ENCODE peak calls at places on chromosomes 6 and 20, in eight cellular contexts. One of them, this sample, is unnamed.

GRCh38 chr6:97630592-97630991 is 347.6 kb upstream of the MMS22L start:
- DNase-seq in neural progenitor cell: no peak
- DNase-seq in brain microvascular endothelial cell: peak; percentile 24
- DNase-seq in ovary: no peak
- DNase-seq in tibial artery: no peak
- DNase-seq in cardiac muscle cell: no peak
- DNase-seq in bronchial epithelial cell: peak; percentile 65
- DNase-seq in fibroblast of lung: peak; percentile 84
- DNase-seq in this sample: peak; percentile 63

GRCh38 chr6:149094156-149094555 is 223.4 kb upstream of the TAB2 start:
- DNase-seq in neural progenitor cell: peak; percentile 18
- DNase-seq in brain microvascular endothelial cell: peak; percentile 16
- DNase-seq in ovary: no peak
- DNase-seq in tibial artery: no peak
- DNase-seq in cardiac muscle cell: no peak
- DNase-seq in bronchial epithelial cell: peak; percentile 17
- DNase-seq in fibroblast of lung: peak; percentile 74
- DNase-seq in this sample: no peak

GRCh38 chr20:63551068-63551467 is 2.9 kb upstream of the FNDC11 start:
- DNase-seq in neural progenitor cell: no peak
- DNase-seq in brain microvascular endothelial cell: no peak
- DNase-seq in ovary: no peak
- DNase-seq in tibial artery: no peak
- DNase-seq in cardiac muscle cell: no peak
- DNase-seq in bronchial epithelial cell: no peak
- DNase-seq in fibroblast of lung: no peak
- DNase-seq in this sample: no peak

GRCh38 chr6:138527376-138528092 is 28.2 kb upstream of the NHSL1 start:
- DNase-seq in neural progenitor cell: peak; percentile 73
- DNase-seq in brain microvascular endothelial cell: no peak
- DNase-seq in ovary: no peak
- DNase-seq in tibial artery: no peak
- DNase-seq in cardiac muscle cell: peak; percentile 44
- DNase-seq in bronchial epithelial cell: no peak
- DNase-seq in fibroblast of lung: peak; percentile 72
- DNase-seq in this sample: no peak

GRCh38 chr20:19540401-19540800 is 217.7 kb upstream of the RIN2 start:
- DNase-seq in neural progenitor cell: no peak
- DNase-seq in brain microvascular endothelial cell: no peak
- DNase-seq in ovary: peak; percentile 42
- DNase-seq in tibial artery: no peak
- DNase-seq in cardiac muscle cell: no peak
- DNase-seq in bronchial epithelial cell: no peak
- DNase-seq in fibroblast of lung: no peak
- DNase-seq in this sample: no peak

GRCh38 chr6:37487891-37488290 is 11.8 kb downstream of the CCDC167 start:
- DNase-seq in neural progenitor cell: no peak
- DNase-seq in brain microvascular endothelial cell: no peak
- DNase-seq in ovary: no peak
- DNase-seq in tibial artery: no peak
- DNase-seq in cardiac muscle cell: peak; percentile 72
- DNase-seq in bronchial epithelial cell: no peak
- DNase-seq in fibroblast of lung: no peak
- DNase-seq in this sample: no peak

GRCh38 chr6:39812853-39813533 is 20.8 kb downstream of the DAAM2 start:
- DNase-seq in neural progenitor cell: no peak
- DNase-seq in brain microvascular endothelial cell: no peak
- DNase-seq in ovary: no peak
- DNase-seq in tibial artery: no peak
- DNase-seq in cardiac muscle cell: no peak
- DNase-seq in bronchial epithelial cell: no peak
- DNase-seq in fibroblast of lung: peak; percentile 93
- DNase-seq in this sample: no peak

GRCh38 chr6:110325197-110325596 is 33.0 kb downstream of the METTL24 start:
- DNase-seq in neural progenitor cell: no peak
- DNase-seq in brain microvascular endothelial cell: peak; percentile 12
- DNase-seq in ovary: peak; percentile 40
- DNase-seq in tibial artery: no peak
- DNase-seq in cardiac muscle cell: no peak
- DNase-seq in bronchial epithelial cell: peak; percentile 36
- DNase-seq in fibroblast of lung: peak; percentile 12
- DNase-seq in this sample: no peak

GRCh38 chr6:134022650-134023049 is 29.8 kb downstream of the SLC2A12 start:
- DNase-seq in neural progenitor cell: no peak
- DNase-seq in brain microvascular endothelial cell: no peak
- DNase-seq in ovary: no peak
- DNase-seq in tibial artery: no peak
- DNase-seq in cardiac muscle cell: no peak
- DNase-seq in bronchial epithelial cell: no peak
- DNase-seq in fibroblast of lung: no peak
- DNase-seq in this sample: no peak

GRCh38 chr20:21102252-21102609 is 3.9 kb downstream of the LINC00237 start:
- DNase-seq in neural progenitor cell: peak; percentile 50
- DNase-seq in brain microvascular endothelial cell: no peak
- DNase-seq in ovary: no peak
- DNase-seq in tibial artery: no peak
- DNase-seq in cardiac muscle cell: no peak
- DNase-seq in bronchial epithelial cell: no peak
- DNase-seq in fibroblast of lung: no peak
- DNase-seq in this sample: no peak
- H3K27me3 ChIP-seq in neural progenitor cell: peaks cover 100% of the 10 kb centered on the region
- H3K27me3 ChIP-seq in brain microvascular endothelial cell: peaks cover 94% of the 10 kb centered on the region
- H3K27me3 ChIP-seq in ovary: peaks cover 4% of the 10 kb centered on the region
- H3K27me3 ChIP-seq in tibial artery: no peaks in the 10 kb centered on the region
- H3K27me3 ChIP-seq in cardiac muscle cell: peaks cover 100% of the 10 kb centered on the region
- H3K27me3 ChIP-seq in bronchial epithelial cell: peaks cover 70% of the 10 kb centered on the region
- H3K27me3 ChIP-seq in fibroblast of lung: peaks cover 78% of the 10 kb centered on the region
- H3K27me3 ChIP-seq in this sample: peaks cover 100% of the 10 kb centered on the region

DNA sequence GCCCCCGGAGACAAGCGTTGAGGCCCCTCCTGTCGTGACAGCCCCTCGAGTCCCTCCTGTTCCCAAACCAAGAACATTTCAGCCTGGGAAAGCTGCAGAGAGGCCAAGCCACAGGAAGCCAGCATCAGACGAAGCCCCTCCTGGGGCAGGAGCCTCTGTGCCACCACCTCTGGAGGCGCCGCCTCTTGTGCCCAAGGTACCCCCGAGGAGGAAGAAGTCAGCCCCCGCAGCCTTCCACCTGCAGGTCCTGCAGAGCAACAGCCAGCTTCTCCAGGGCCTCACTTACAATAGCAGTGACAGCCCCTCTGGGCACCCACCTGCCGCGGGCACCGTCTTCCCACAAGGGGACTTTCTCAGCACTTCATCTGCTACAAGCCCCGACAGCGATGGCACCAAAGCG is 72.4 kb downstream of the SERAC1 start:
- DNase-seq in neural progenitor cell: no peak
- DNase-seq in brain microvascular endothelial cell: no peak
- DNase-seq in ovary: no peak
- DNase-seq in tibial artery: no peak
- DNase-seq in cardiac muscle cell: no peak
- DNase-seq in bronchial epithelial cell: no peak
- DNase-seq in fibroblast of lung: no peak
- DNase-seq in this sample: no peak
- H3K27me3 ChIP-seq in neural progenitor cell: no peaks in the 10 kb centered on the region
- H3K27me3 ChIP-seq in brain microvascular endothelial cell: no peaks in the 10 kb centered on the region
- H3K27me3 ChIP-seq in ovary: no peaks in the 10 kb centered on the region
- H3K27me3 ChIP-seq in tibial artery: no peaks in the 10 kb centered on the region
- H3K27me3 ChIP-seq in cardiac muscle cell: no peaks in the 10 kb centered on the region
- H3K27me3 ChIP-seq in bronchial epithelial cell: no peaks in the 10 kb centered on the region
- H3K27me3 ChIP-seq in fibroblast of lung: no peaks in the 10 kb centered on the region
- H3K27me3 ChIP-seq in this sample: no peaks in the 10 kb centered on the region

DNA sequence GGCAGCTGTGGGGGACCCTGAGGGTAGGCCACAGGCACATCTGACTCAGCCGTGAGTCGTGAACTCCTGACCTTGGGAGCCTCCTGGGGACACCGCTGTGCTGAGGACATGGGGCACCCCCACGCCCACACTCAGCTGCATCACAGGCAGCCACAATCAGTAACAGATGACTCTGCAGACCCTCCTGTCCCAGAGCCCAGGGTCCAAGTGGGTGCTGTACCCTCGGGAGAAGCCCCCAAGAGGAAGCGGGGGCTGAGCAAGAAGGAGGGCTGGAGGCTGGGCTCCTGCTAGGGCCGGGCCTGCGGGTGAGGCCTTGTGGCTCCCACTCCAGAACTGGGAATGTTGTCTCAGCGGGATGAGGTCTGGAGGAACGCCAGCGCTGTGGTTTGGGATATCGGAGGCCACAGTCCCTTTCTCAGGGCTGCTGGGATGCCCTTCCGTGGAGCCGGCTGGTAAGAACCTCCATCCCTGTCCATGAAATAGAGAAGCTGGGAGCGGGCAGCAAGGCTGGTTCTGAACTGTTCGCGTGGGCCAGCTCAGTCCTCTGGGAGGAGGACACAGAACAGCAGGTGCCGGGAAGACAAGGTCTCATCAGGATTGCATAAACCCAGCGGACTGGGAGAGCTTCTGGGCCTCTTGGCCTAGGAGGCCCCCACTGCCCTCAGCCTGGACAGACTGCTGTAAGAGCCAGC is 3.1 kb upstream of the LAMA5 start:
- DNase-seq in neural progenitor cell: no peak
- DNase-seq in brain microvascular endothelial cell: no peak
- DNase-seq in ovary: peak; percentile 60
- DNase-seq in tibial artery: peak; percentile 83
- DNase-seq in cardiac muscle cell: no peak
- DNase-seq in bronchial epithelial cell: no peak
- DNase-seq in fibroblast of lung: peak; percentile 87
- DNase-seq in this sample: no peak
- H3K27me3 ChIP-seq in neural progenitor cell: no peaks in the 10 kb centered on the region
- H3K27me3 ChIP-seq in brain microvascular endothelial cell: no peaks in the 10 kb centered on the region
- H3K27me3 ChIP-seq in ovary: peaks cover 5% of the 10 kb centered on the region
- H3K27me3 ChIP-seq in tibial artery: no peaks in the 10 kb centered on the region
- H3K27me3 ChIP-seq in cardiac muscle cell: no peaks in the 10 kb centered on the region
- H3K27me3 ChIP-seq in bronchial epithelial cell: no peaks in the 10 kb centered on the region
- H3K27me3 ChIP-seq in fibroblast of lung: no peaks in the 10 kb centered on the region
- H3K27me3 ChIP-seq in this sample: no peaks in the 10 kb centered on the region

DNA sequence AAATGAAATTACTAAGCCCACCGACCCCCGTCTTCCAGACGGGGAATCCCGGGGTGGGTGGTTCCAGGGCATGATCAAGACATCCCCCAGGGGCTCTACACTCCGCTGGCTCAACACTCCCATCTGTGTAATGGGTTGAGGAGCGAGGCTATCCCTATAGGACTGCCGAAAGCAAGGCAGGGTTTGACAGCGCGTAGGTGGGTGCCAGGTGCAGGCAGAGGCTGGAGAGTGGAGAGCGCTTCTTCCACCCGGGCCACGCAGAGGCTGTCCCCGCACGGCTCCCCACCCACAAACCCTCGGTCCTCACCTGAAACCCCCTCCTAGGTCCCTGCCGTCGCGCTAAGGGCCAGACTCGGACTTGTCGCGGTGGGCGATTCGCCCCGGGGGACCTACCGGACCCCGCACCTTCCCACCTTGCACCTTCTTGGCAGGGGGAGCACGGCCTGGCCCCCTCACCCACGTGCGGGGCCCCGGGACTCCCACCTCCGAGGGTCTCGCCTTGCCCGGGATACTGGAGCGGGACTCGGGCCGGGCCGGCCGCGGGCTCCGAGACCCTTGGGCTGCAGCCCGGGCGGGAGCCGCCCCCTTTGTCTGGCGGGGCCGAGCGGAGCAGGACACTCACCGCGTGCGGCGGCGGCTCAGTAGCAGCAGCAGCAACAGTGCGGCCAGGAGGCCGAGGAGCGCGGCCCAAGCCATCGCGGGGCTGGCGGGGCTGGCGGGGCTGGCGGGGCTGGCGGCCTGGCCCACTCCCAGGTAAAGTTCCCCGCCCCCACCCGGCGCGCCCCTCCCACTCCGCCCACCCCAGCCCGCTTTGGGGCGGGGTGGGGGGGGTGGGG is at the start of gene PTGIS:
- DNase-seq in neural progenitor cell: peak; percentile 91
- DNase-seq in brain microvascular endothelial cell: no peak
- DNase-seq in ovary: peak; percentile 71
- DNase-seq in tibial artery: no peak
- DNase-seq in cardiac muscle cell: peak; percentile 80
- DNase-seq in bronchial epithelial cell: no peak
- DNase-seq in fibroblast of lung: no peak
- DNase-seq in this sample: no peak
- H3K27me3 ChIP-seq in neural progenitor cell: no peaks in the 10 kb centered on the region
- H3K27me3 ChIP-seq in brain microvascular endothelial cell: no peaks in the 10 kb centered on the region
- H3K27me3 ChIP-seq in ovary: no peaks in the 10 kb centered on the region
- H3K27me3 ChIP-seq in tibial artery: no peaks in the 10 kb centered on the region
- H3K27me3 ChIP-seq in cardiac muscle cell: no peaks in the 10 kb centered on the region
- H3K27me3 ChIP-seq in bronchial epithelial cell: peaks cover 24% of the 10 kb centered on the region
- H3K27me3 ChIP-seq in fibroblast of lung: peaks cover 26% of the 10 kb centered on the region
- H3K27me3 ChIP-seq in this sample: peaks cover 72% of the 10 kb centered on the region

DNA sequence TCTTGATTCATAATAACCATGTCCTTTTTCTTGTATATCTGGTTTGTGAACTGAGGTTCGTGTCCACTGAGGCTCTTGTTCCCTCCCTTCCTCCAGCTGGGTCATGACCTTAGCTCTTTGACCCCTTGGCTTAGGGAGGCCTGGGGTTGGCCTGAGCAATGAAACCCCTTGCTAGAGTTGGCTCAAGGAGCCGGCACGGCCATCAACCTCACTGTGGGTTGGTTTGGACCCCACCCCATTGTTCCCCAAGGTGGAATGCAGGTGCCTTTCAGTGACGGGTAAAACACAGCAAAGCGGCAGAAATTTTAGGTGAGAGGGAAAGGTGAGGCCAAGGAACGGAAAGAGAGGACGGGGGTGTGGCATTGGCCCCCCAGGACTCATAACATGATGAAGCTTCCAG is 44.5 kb upstream of the PHACTR3 start:
- DNase-seq in neural progenitor cell: no peak
- DNase-seq in brain microvascular endothelial cell: no peak
- DNase-seq in ovary: no peak
- DNase-seq in tibial artery: no peak
- DNase-seq in cardiac muscle cell: no peak
- DNase-seq in bronchial epithelial cell: no peak
- DNase-seq in fibroblast of lung: no peak
- DNase-seq in this sample: no peak
- H3K27me3 ChIP-seq in neural progenitor cell: peaks cover 26% of the 10 kb centered on the region
- H3K27me3 ChIP-seq in brain microvascular endothelial cell: no peaks in the 10 kb centered on the region
- H3K27me3 ChIP-seq in ovary: no peaks in the 10 kb centered on the region
- H3K27me3 ChIP-seq in tibial artery: no peaks in the 10 kb centered on the region
- H3K27me3 ChIP-seq in cardiac muscle cell: no peaks in the 10 kb centered on the region
- H3K27me3 ChIP-seq in bronchial epithelial cell: no peaks in the 10 kb centered on the region
- H3K27me3 ChIP-seq in fibroblast of lung: no peaks in the 10 kb centered on the region
- H3K27me3 ChIP-seq in this sample: no peaks in the 10 kb centered on the region

GRCh38 chr6:108014040-108014439 is 56.0 kb upstream of the SEC63 start:
- DNase-seq in neural progenitor cell: no peak
- DNase-seq in brain microvascular endothelial cell: no peak
- DNase-seq in ovary: no peak
- DNase-seq in tibial artery: no peak
- DNase-seq in cardiac muscle cell: no peak
- DNase-seq in bronchial epithelial cell: no peak
- DNase-seq in fibroblast of lung: no peak
- DNase-seq in this sample: no peak
- H3K27me3 ChIP-seq in neural progenitor cell: no peaks in the 10 kb centered on the region
- H3K27me3 ChIP-seq in brain microvascular endothelial cell: no peaks in the 10 kb centered on the region
- H3K27me3 ChIP-seq in ovary: no peaks in the 10 kb centered on the region
- H3K27me3 ChIP-seq in tibial artery: no peaks in the 10 kb centered on the region
- H3K27me3 ChIP-seq in cardiac muscle cell: no peaks in the 10 kb centered on the region
- H3K27me3 ChIP-seq in bronchial epithelial cell: no peaks in the 10 kb centered on the region
- H3K27me3 ChIP-seq in fibroblast of lung: no peaks in the 10 kb centered on the region
- H3K27me3 ChIP-seq in this sample: no peaks in the 10 kb centered on the region